ENCODE peak calls at places on chromosomes 2 and 18, in seven cellular contexts. W is IMR-90, O is uterus, Q is endodermal cell, L is astrocyte of the spinal cord, C is heart left ventricle, J is GM10248. M is an unnamed sample.

GRCh38 chr2:99804969-99805368 is 315.2 kb upstream of the REV1 start:
- DNase-seq in W (peak), O (no peak), Q (no peak), L (no peak), C (no peak), J (no peak), M (no peak)

GRCh38 chr2:99771691-99772333 is 282.0 kb upstream of the REV1 start:
- DNase-seq in W (no peak), O (no peak), Q (no peak), L (no peak), C (peak), J (no peak), M (no peak)

GRCh38 chr18:51196116-51196810 is 1.2 kb downstream of the MEX3C start:
- DNase-seq in W (peak), O (peak), Q (peak), L (no peak), C (peak), J (peak), M (peak)

GRCh38 chr2:148906136-148906535 is 31.1 kb downstream of the KIF5C start:
- DNase-seq in W (no peak), O (no peak), Q (no peak), L (no peak), C (no peak), J (no peak), M (no peak)

GRCh38 chr2:46299365-46300263 is 2.4 kb downstream of the EPAS1 start:
- DNase-seq in W (peak), O (peak), Q (peak), L (peak), C (peak), J (no peak), M (peak)

GRCh38 chr2:217252181-217252580 is 392.3 kb upstream of the TNP1 start:
- DNase-seq in W (no peak), O (no peak), Q (no peak), L (no peak), C (no peak), J (no peak), M (no peak)

GRCh38 chr18:74450626-74451025 is 6.5 kb downstream of the DIPK1C start:
- DNase-seq in W (no peak), O (no peak), Q (no peak), L (no peak), C (peak), J (no peak), M (no peak)

GRCh38 chr2:121017411-121017810 is 267.6 kb downstream of the TFCP2L1 start:
- DNase-seq in W (no peak), O (no peak), Q (no peak), L (no peak), C (no peak), J (no peak), M (no peak)

GRCh38 chr2:152466041-152466440 is 131.1 kb downstream of the FMNL2 start:
- DNase-seq in W (peak), O (no peak), Q (no peak), L (no peak), C (no peak), J (peak), M (no peak)

GRCh38 chr2:159051656-159052055 is 83.2 kb downstream of the TANC1 start:
- DNase-seq in W (peak), O (peak), Q (no peak), L (no peak), C (no peak), J (no peak), M (no peak)

GRCh38 chr2:164565345-164565744 is 55.9 kb downstream of the GRB14 start:
- DNase-seq in W (no peak), O (no peak), Q (no peak), L (no peak), C (no peak), J (no peak), M (no peak)

GRCh38 chr18:26780520-26781325 is 84.8 kb downstream of the AQP4 start:
- DNase-seq in W (no peak), O (no peak), Q (no peak), L (no peak), C (no peak), J (no peak), M (no peak)

GRCh38 chr2:241036397-241036963 is 38.1 kb downstream of the SNED1 start:
- DNase-seq in W (no peak), O (no peak), Q (peak), L (peak), C (no peak), J (peak), M (peak)

GRCh38 chr2:202638710-202639109 is 3.9 kb downstream of the FAM117B start:
- DNase-seq in W (no peak), O (no peak), Q (no peak), L (no peak), C (no peak), J (no peak), M (no peak)

GRCh38 chr2:71852141-71852711 is 295.4 kb downstream of the CYP26B1 start:
- DNase-seq in W (no peak), O (peak), Q (peak), L (no peak), C (no peak), J (no peak), M (no peak)

GRCh38 chr2:189252991-189253680 is 73.6 kb upstream of the COL5A2 start:
- DNase-seq in W (no peak), O (no peak), Q (no peak), L (no peak), C (no peak), J (no peak), M (no peak)

GRCh38 chr2:158011055-158011771 is 90.5 kb upstream of the UPP2 start:
- DNase-seq in W (no peak), O (no peak), Q (peak), L (no peak), C (no peak), J (no peak), M (no peak)

GRCh38 chr18:1488957-1489356 is 584.3 kb downstream of the ADCYAP1 start:
- DNase-seq in W (no peak), O (no peak), Q (no peak), L (no peak), C (no peak), J (no peak), M (no peak)

GRCh38 chr18:35713545-35713944 is 132.0 kb downstream of the GALNT1 start:
- DNase-seq in W (peak), O (no peak), Q (no peak), L (peak), C (no peak), J (no peak), M (no peak)

GRCh38 chr2:44639399-44639798 is 277.7 kb downstream of the CAMKMT start:
- DNase-seq in W (no peak), O (no peak), Q (no peak), L (no peak), C (no peak), J (no peak), M (no peak)

GRCh38 chr2:165640232-165640923 is 153.7 kb downstream of the GALNT3 start:
- DNase-seq in W (no peak), O (no peak), Q (no peak), L (no peak), C (no peak), J (no peak), M (no peak)

DNA sequence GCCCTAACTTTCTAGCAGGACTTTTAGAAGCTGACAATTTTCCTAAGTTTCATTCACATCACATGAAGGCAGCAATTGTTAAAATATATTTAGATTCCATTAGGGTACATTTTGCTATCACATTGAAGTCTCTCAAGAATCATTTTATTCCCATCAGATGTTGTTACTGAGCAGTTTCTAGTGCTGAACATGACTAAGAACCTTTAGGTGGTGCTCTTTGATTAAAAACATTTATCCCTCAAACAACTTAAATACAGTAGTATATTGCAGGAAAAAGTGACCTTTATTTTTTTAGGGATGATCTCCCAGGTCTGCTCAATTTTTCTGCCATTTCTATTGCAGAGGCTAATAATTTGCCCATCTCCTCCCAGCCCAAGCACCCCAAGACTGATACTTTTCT is 22.9 kb upstream of the NARS1 start:
- DNase-seq in W (peak), O (no peak), Q (no peak), L (peak), C (no peak), J (no peak), M (no peak)
- TF ChIP-seq CTCF in W (peak), O (peak), Q (peak), L (no peak), C (no peak), J (no peak), M (no peak)

GRCh38 chr18:56083097-56083865 is 495.3 kb upstream of the TCF4 start:
- DNase-seq in W (peak), O (peak), Q (peak), L (peak), C (peak), J (no peak), M (no peak)
- TF ChIP-seq CTCF in W (peak), O (no peak), Q (peak), L (peak), C (peak), J (no peak), M (no peak)

DNA sequence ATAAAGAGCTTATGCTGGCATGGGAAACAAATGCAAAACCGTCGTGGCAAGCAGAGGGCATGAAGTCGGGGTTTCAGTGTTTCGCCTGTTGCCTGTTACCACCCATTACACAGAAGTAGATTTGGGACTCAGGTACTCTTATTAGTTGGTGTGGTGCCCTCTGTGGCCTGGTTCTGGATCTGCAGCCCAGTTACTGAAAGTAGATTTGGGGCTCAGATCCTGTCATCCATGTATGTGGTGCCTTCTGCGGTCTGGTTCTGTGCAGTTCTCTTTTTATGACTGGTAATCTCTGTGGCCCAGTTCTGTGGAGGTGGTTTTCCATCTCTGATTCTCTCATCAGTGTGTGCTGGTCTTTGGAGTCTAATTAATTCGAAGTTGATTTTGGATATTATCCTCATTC is 45.2 kb downstream of the ADNP2 start:
- DNase-seq in W (peak), O (no peak), Q (peak), L (no peak), C (no peak), J (no peak), M (peak)
- TF ChIP-seq CTCF in W (peak), O (peak), Q (peak), L (peak), C (peak), J (peak), M (peak)

GRCh38 chr2:201275991-201276390 is 15.7 kb downstream of the CASP8 start:
- DNase-seq in W (no peak), O (no peak), Q (peak), L (no peak), C (no peak), J (no peak), M (no peak)

GRCh38 chr2:201280191-201281040 is 20.1 kb downstream of the CASP8 start:
- DNase-seq in W (no peak), O (no peak), Q (no peak), L (no peak), C (no peak), J (no peak), M (no peak)

GRCh38 chr2:201276511-201276910 is 16.2 kb downstream of the CASP8 start:
- DNase-seq in W (no peak), O (no peak), Q (no peak), L (no peak), C (no peak), J (no peak), M (no peak)

GRCh38 chr2:201275069-201275468 is 14.7 kb downstream of the CASP8 start:
- DNase-seq in W (no peak), O (no peak), Q (no peak), L (no peak), C (no peak), J (no peak), M (no peak)

GRCh38 chr2:201279079-201279478 is 18.7 kb downstream of the CASP8 start:
- DNase-seq in W (no peak), O (no peak), Q (no peak), L (no peak), C (no peak), J (no peak), M (no peak)
- TF ChIP-seq CTCF in W (no peak), O (no peak), Q (no peak), L (no peak), C (no peak), J (no peak), M (no peak)

GRCh38 chr2:23505984-23506380 is 121.0 kb downstream of the KLHL29 start:
- DNase-seq in W (peak), O (peak), Q (no peak), L (no peak), C (no peak), J (no peak), M (no peak)

GRCh38 chr2:23504591-23504990 is 119.6 kb downstream of the KLHL29 start:
- DNase-seq in W (no peak), O (no peak), Q (no peak), L (no peak), C (no peak), J (no peak), M (no peak)

GRCh38 chr2:23503682-23504081 is 118.7 kb downstream of the KLHL29 start:
- DNase-seq in W (no peak), O (no peak), Q (no peak), L (no peak), C (no peak), J (no peak), M (no peak)

GRCh38 chr2:23506460-23507266 is 121.7 kb downstream of the KLHL29 start:
- DNase-seq in W (no peak), O (no peak), Q (no peak), L (no peak), C (no peak), J (no peak), M (no peak)

GRCh38 chr2:23505218-23505983 is 120.4 kb downstream of the KLHL29 start:
- DNase-seq in W (no peak), O (no peak), Q (no peak), L (no peak), C (no peak), J (no peak), M (no peak)
- TF ChIP-seq CTCF in W (no peak), O (no peak), Q (peak), L (no peak), C (no peak), J (no peak), M (no peak)

DNA sequence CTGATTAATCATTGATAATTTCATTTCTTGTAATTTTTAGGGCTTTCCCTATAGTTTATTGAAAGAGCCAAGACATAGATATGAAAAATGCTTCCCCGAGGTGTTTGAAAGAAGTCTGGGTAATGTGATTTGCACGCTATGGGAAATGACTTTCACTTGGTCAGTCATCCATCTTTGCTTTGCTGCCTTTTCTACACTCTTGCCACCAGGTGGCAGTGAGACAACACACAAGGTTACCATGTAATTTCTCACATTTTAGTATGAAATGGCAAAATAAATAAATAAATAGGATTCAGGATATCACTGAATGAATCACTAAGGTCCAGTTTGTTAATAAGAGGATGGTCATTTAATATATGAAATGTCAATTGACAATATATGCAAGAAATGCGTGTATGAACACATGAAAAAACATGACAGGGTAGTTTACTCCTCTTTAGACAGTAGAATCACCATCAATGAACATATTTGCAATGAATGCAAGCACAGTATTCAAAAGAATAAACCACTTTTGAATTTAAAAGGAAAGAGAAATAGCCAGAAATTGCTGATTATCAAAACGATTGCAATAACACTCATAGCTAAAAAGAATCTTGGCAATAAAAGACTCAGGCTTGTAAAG is 52.2 kb upstream of the KCNH7 start:
- DNase-seq in W (peak), O (no peak), Q (peak), L (peak), C (no peak), J (peak), M (peak)
- TF ChIP-seq CTCF in W (peak), O (no peak), Q (peak), L (peak), C (peak), J (peak), M (peak)

M was measured in activated CD8-positive, alpha-beta T cell treated with anti-CD3 and anti-CD28 coated beads for 36 hours.